ENCODE peak calls at places on chromosomes 13 and 19, in seven cellular contexts. J, K, P, E, B, O and A are unnamed samples.

GRCh38 chr19:15438124-15438496 is 11.6 kb downstream of the WIZ start:
- DNase-seq in J (no peak), K (no peak), P (no peak), E (no peak), B (no peak), O (no peak), A (no peak)

GRCh38 chr19:14072535-14073231 is at the start of gene MISP3:
- DNase-seq in J (peak), K (no peak), P (no peak), E (no peak), B (no peak), O (no peak), A (no peak)

GRCh38 chr13:25901460-25902376 is 150.1 kb downstream of the SHISA2 start:
- DNase-seq in J (no peak), K (no peak), P (no peak), E (no peak), B (no peak), O (peak), A (no peak)

GRCh38 chr13:106033634-106034033 is 501.8 kb downstream of the EFNB2 start:
- DNase-seq in J (no peak), K (no peak), P (peak), E (no peak), B (no peak), O (peak), A (no peak)

GRCh38 chr19:16893686-16893990 is 4.8 kb downstream of the F2RL3 start:
- DNase-seq in J (no peak), K (no peak), P (no peak), E (no peak), B (no peak), O (no peak), A (no peak)

GRCh38 chr13:111049791-111050538 is 65.1 kb upstream of the ARHGEF7 start:
- DNase-seq in J (peak), K (no peak), P (no peak), E (peak), B (no peak), O (peak), A (no peak)

GRCh38 chr19:18920400-18920799 is 885 bp downstream of the DDX49 start:
- DNase-seq in J (no peak), K (no peak), P (no peak), E (no peak), B (no peak), O (no peak), A (no peak)

GRCh38 chr13:32645854-32646253 is 59.6 kb downstream of the PDS5B start:
- DNase-seq in J (no peak), K (no peak), P (no peak), E (no peak), B (no peak), O (no peak), A (no peak)

GRCh38 chr13:48125794-48126228 is 30.9 kb upstream of the MED4 start:
- DNase-seq in J (no peak), K (no peak), P (no peak), E (no peak), B (no peak), O (peak), A (no peak)

GRCh38 chr13:31046711-31047279 is 114.3 kb downstream of the TEX26 start:
- DNase-seq in J (no peak), K (no peak), P (no peak), E (no peak), B (no peak), O (peak), A (no peak)

GRCh38 chr19:13100031-13100588 is 2.5 kb downstream of the LYL1 start:
- DNase-seq in J (no peak), K (no peak), P (no peak), E (no peak), B (no peak), O (no peak), A (no peak)

GRCh38 chr13:60583911-60584753 is 187.1 kb downstream of the TDRD3 start:
- DNase-seq in J (no peak), K (no peak), P (no peak), E (peak), B (no peak), O (peak), A (no peak)

GRCh38 chr13:111911754-111912452 is 155.0 kb upstream of the SOX1 start:
- DNase-seq in J (no peak), K (no peak), P (no peak), E (no peak), B (no peak), O (no peak), A (no peak)

GRCh38 chr19:16153582-16154336 is 10.3 kb downstream of the HSH2D start:
- DNase-seq in J (no peak), K (no peak), P (no peak), E (no peak), B (no peak), O (no peak), A (no peak)

GRCh38 chr13:65660696-65661095 is 1569.4 kb downstream of the PCDH9 start:
- DNase-seq in J (no peak), K (no peak), P (no peak), E (no peak), B (no peak), O (no peak), A (no peak)

GRCh38 chr19:40862785-40863184 is 12.5 kb upstream of the CYP2A6 start:
- DNase-seq in J (no peak), K (no peak), P (no peak), E (no peak), B (no peak), O (peak), A (no peak)

GRCh38 chr13:91133941-91134772 is 213.3 kb upstream of the MIR17HG start:
- DNase-seq in J (peak), K (no peak), P (peak), E (no peak), B (no peak), O (peak), A (no peak)

GRCh38 chr13:100330662-100331061 is 241.8 kb downstream of the PCCA start:
- DNase-seq in J (no peak), K (no peak), P (no peak), E (no peak), B (no peak), O (peak), A (no peak)

GRCh38 chr13:98540476-98540875 is 36.4 kb downstream of the STK24 start:
- DNase-seq in J (no peak), K (no peak), P (no peak), E (no peak), B (no peak), O (no peak), A (no peak)

GRCh38 chr13:51626749-51627148 is 42.5 kb downstream of the WDFY2 start:
- DNase-seq in J (peak), K (no peak), P (no peak), E (no peak), B (no peak), O (no peak), A (no peak)

GRCh38 chr19:2732883-2733282 is 6.9 kb downstream of the SLC39A3 start:
- DNase-seq in J (no peak), K (no peak), P (no peak), E (no peak), B (no peak), O (no peak), A (no peak)

GRCh38 chr13:44906758-44907157 is 82.5 kb downstream of the NUFIP1 start:
- DNase-seq in J (peak), K (no peak), P (no peak), E (no peak), B (no peak), O (peak), A (peak)

GRCh38 chr13:50919291-50919690 is 9.7 kb downstream of the RNASEH2B start:
- DNase-seq in J (no peak), K (no peak), P (no peak), E (no peak), B (no peak), O (no peak), A (no peak)

GRCh38 chr13:109728061-109728460 is 58.3 kb downstream of the IRS2 start:
- DNase-seq in J (no peak), K (no peak), P (no peak), E (no peak), B (no peak), O (no peak), A (no peak)

GRCh38 chr13:66048888-66049287 is 1181.2 kb downstream of the PCDH9 start:
- DNase-seq in J (no peak), K (no peak), P (no peak), E (no peak), B (no peak), O (no peak), A (no peak)

GRCh38 chr19:34224996-34225658 is 29.2 kb upstream of the GARRE1 start:
- DNase-seq in J (no peak), K (no peak), P (no peak), E (no peak), B (no peak), O (peak), A (no peak)

GRCh38 chr19:53057904-53058579 is 13.5 kb downstream of the ERVV-2 start:
- DNase-seq in J (no peak), K (no peak), P (no peak), E (no peak), B (peak), O (no peak), A (no peak)

GRCh38 chr13:51714663-51715168 is 89.2 kb downstream of the DHRS12 start:
- DNase-seq in J (no peak), K (no peak), P (no peak), E (no peak), B (no peak), O (peak), A (no peak)

GRCh38 chr13:47723898-47724297 is 277.2 kb downstream of the SUCLA2 start:
- DNase-seq in J (no peak), K (no peak), P (no peak), E (no peak), B (no peak), O (no peak), A (no peak)

DNA sequence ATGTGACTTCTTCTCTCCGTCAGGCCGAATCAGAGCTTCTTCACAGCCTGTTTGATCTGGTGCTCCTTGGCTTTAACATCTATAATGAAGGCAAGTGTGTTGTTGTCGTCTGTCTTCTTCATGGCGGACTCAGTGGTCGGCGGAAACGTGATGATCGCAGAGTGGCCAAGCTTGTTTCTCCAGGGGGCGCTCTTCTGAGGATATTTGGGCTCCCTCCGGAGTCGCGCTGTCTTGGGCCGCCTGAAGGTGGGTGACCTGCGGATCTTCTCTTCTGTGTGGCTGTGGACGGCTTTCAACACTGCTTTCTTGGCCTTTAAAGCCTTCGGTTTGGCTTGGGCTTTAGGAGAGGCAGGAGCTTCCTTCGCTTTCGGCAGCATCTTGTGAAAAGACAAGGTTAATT is 9.8 kb downstream of the TPRX1 start:
- DNase-seq in J (no peak), K (no peak), P (no peak), E (no peak), B (no peak), O (no peak), A (no peak)
- TF ChIP-seq CTCF in J (no peak), K (no peak), P (peak), E (no peak), B (no peak), O (peak), A (no peak)

GRCh38 chr19:44356383-44357111 is at the start of gene ZNF112:
- DNase-seq in J (peak), K (peak), P (peak), E (peak), B (peak), O (peak), A (peak)
- H3K4me3 ChIP-seq in J (peak), K (peak), P (peak), E (peak), B (peak), O (peak), A (peak)

GRCh38 chr19:55640043-55640576 is 692 bp upstream of the ZNF580 start:
- DNase-seq in J (peak), K (peak), P (no peak), E (no peak), B (no peak), O (peak), A (no peak)

GRCh38 chr19:55636723-55637122 is 4.1 kb upstream of the ZNF580 start:
- DNase-seq in J (no peak), K (no peak), P (no peak), E (no peak), B (no peak), O (no peak), A (no peak)

GRCh38 chr19:55637534-55637933 is 3.3 kb upstream of the ZNF580 start:
- DNase-seq in J (no peak), K (no peak), P (no peak), E (no peak), B (no peak), O (no peak), A (no peak)

GRCh38 chr19:55640577-55641375 is at the start of gene ZNF580:
- DNase-seq in J (peak), K (no peak), P (peak), E (no peak), B (peak), O (peak), A (peak)

DNA sequence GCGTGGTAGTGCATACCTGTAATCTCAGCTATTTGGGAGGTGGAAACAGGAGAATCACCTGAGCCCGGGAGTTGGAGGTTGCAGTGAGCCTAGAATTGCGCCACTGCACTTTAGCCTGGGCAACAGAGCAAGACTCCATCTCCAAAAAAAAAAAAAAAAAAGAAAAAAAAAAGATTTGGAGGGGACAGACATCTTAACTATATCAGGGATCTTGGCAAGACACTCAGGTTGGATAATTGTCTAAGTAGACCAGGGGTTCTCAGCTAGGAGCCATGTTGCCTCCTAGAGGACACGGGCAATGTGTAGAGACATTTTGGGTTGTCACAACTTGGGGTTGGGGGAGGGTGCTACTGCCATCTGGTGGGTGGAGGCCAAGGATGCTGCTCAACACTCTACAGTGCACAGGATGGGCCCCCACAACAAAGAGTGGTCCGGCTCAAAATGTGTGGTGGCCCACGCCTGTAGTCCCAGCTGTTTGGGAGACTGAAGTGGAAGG is 1.9 kb upstream of the ZNF580 start:
- DNase-seq in J (no peak), K (no peak), P (peak), E (no peak), B (no peak), O (peak), A (no peak)
- TF ChIP-seq CTCF in J (no peak), K (peak), P (peak), E (peak), B (peak), O (peak), A (peak)

GRCh38 chr19:6100284-6100915 is 9.9 kb downstream of the RFX2 start:
- DNase-seq in J (no peak), K (no peak), P (no peak), E (no peak), B (no peak), O (no peak), A (no peak)
- H3K4me3 ChIP-seq in J (no peak), K (no peak), P (no peak), E (no peak), B (no peak), O (no peak), A (peak)

GRCh38 chr13:89115307-89115706 is 1444.1 kb downstream of the SLITRK5 start:
- DNase-seq in J (no peak), K (no peak), P (no peak), E (no peak), B (no peak), O (no peak), A (no peak)
- TF ChIP-seq CTCF in J (no peak), K (no peak), P (no peak), E (no peak), B (no peak), O (peak), A (no peak)

DNA sequence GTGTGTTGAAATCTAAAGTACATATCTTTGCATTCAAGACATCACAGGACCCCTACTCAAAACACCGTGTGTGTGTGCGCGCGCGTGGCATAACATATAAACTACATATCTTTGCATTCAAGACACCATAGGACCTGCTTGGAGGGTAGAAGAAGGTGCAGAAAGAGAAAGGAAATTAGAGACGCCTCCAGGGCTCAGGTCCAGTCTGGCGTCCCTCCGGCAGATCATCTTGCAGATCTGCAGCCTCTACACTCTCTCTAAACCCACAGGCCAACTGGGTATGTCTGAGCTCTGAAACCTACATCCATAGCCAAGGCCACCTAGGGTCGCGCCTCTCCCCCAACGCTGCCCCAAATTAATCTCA is 659 bp upstream of the PAFAH1B3 start:
- DNase-seq in J (no peak), K (no peak), P (no peak), E (no peak), B (no peak), O (no peak), A (no peak)
- H3K4me3 ChIP-seq in J (peak), K (peak), P (peak), E (peak), B (peak), O (peak), A (no peak)

GRCh38 chr19:46571495-46571894 is 29.6 kb upstream of the CALM3 start:
- DNase-seq in J (no peak), K (no peak), P (peak), E (no peak), B (no peak), O (peak), A (no peak)
- TF ChIP-seq CTCF in J (no peak), K (no peak), P (peak), E (no peak), B (peak), O (peak), A (no peak)

GRCh38 chr13:94139393-94139995 is 340.0 kb downstream of the DCT start:
- DNase-seq in J (no peak), K (no peak), P (no peak), E (no peak), B (no peak), O (peak), A (no peak)

GRCh38 chr13:94140027-94140426 is 339.5 kb downstream of the DCT start:
- DNase-seq in J (no peak), K (no peak), P (no peak), E (no peak), B (no peak), O (no peak), A (no peak)

GRCh38 chr13:94138831-94139230 is 340.7 kb downstream of the DCT start:
- DNase-seq in J (no peak), K (no peak), P (no peak), E (no peak), B (no peak), O (no peak), A (no peak)

DNA sequence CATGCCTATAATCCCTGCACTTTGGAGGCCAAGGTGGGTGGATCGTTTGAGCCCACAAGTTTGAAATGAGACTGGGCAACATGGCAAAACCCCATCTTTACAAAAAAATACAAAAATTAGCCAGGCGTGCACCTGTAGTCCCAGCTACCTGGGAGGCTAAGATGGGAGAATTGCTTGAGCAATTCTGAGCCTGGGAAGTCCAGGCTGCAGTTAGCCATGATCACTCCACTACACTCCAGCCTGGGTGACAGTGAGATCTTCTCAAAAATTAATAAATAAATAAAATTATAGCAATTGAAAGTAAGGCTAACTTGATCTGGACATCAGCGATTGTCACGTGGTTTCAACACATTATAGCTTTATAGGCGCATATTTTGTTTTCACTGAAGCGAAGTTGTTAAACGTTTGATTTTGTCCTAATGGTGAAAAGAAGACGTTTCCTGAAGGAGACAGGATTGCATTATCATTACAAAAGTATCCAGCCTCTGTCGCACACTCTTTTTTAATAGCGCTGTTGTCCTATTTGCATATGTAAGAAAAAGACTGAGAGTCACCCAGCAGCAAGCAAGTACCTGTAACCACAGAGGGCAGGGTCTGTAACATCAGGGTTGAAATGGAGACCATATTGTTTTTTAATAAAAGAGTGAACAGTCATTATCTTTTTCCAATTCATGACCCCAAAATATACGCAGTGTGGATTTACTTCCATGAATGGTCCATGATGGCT is 335.7 kb downstream of the DCT start:
- DNase-seq in J (no peak), K (no peak), P (no peak), E (no peak), B (no peak), O (no peak), A (no peak)
- H3K4me3 ChIP-seq in J (no peak), K (no peak), P (no peak), E (no peak), B (no peak), O (no peak), A (no peak)

GRCh38 chr13:113245858-113246791 is 36.7 kb downstream of the CUL4A start:
- DNase-seq in J (no peak), K (no peak), P (no peak), E (no peak), B (no peak), O (peak), A (no peak)
- TF ChIP-seq CTCF in J (no peak), K (no peak), P (no peak), E (no peak), B (peak), O (peak), A (no peak)